ENCODE peak calls at places on chromosomes 4 and X, in eight cellular contexts. C is left ventricle myocardium inferior; T is Panc1; P is SK-N-SH; G is colonic mucosa; N is CD8-positive, alpha-beta T cell; Y is A549; B is sigmoid colon. I is an unnamed sample.

GRCh38 chr4:20284990-20285389 is 33.3 kb downstream of the SLIT2 start:
- DNase-seq in P (no peak), N (no peak), B (no peak), C (no peak), G (no peak), T (no peak), Y (no peak), I (no peak)

GRCh38 chr4:2535386-2536192 is 858 bp upstream of the FAM193A start:
- DNase-seq in N (peak; percentile 54), Y (no peak), B (peak; percentile 80), T (no peak), C (peak; percentile 50), G (peak; percentile 45), P (peak; percentile 79), I (peak; percentile 91)

GRCh38 chr4:169315530-169316306 is 45.0 kb upstream of the SH3RF1 start:
- DNase-seq in N (no peak), B (no peak), P (no peak), G (no peak), T (no peak), Y (no peak), C (no peak), I (no peak)

GRCh38 chr4:152676052-152676854 is 3.5 kb downstream of the TMEM154 start:
- DNase-seq in G (no peak), P (no peak), N (no peak), Y (no peak), T (no peak), C (no peak), B (no peak), I (no peak)

GRCh38 chr4:84279678-84280077 is 219.4 kb downstream of the NKX6-1 start:
- DNase-seq in C (no peak), Y (no peak), B (no peak), N (no peak), G (no peak), T (no peak), P (no peak), I (no peak)

GRCh38 chrX:110142096-110142495 is 139.2 kb downstream of the TMEM164 start:
- DNase-seq in G (no peak), N (no peak), C (no peak), Y (no peak), B (no peak), P (no peak), T (no peak), I (peak; percentile 35)

GRCh38 chr4:182065255-182065654 is 177.9 kb upstream of the TENM3 start:
- DNase-seq in C (no peak), Y (no peak), T (no peak), P (no peak), B (no peak), N (no peak), G (no peak), I (no peak)

GRCh38 chr4:78566834-78567501 is 15.4 kb downstream of the ANXA3 start:
- DNase-seq in C (no peak), B (no peak), G (no peak), P (no peak), N (no peak), Y (no peak), T (no peak), I (no peak)

GRCh38 chr4:123096038-123096437 is 173.6 kb upstream of the NUDT6 start:
- DNase-seq in G (no peak), C (no peak), B (no peak), P (no peak), N (no peak), T (no peak), Y (no peak), I (no peak)

GRCh38 chr4:143381171-143382118 is 44.8 kb downstream of the GAB1 start:
- DNase-seq in G (peak; percentile 80), Y (no peak), B (peak; percentile 96), T (no peak), C (peak; percentile 89), N (no peak), P (peak; percentile 24), I (peak; percentile 88)

GRCh38 chr4:109211671-109212070 is 90.8 kb downstream of the COL25A1 start:
- DNase-seq in P (no peak), C (no peak), G (no peak), B (no peak), T (no peak), N (no peak), Y (no peak), I (no peak)

GRCh38 chr4:109213056-109213455 is 89.4 kb downstream of the COL25A1 start:
- DNase-seq in N (no peak), G (no peak), T (no peak), C (no peak), P (no peak), Y (no peak), B (no peak), I (no peak)

GRCh38 chr4:109207060-109207459 is 95.4 kb downstream of the COL25A1 start:
- DNase-seq in C (no peak), Y (no peak), P (peak; percentile 0), G (no peak), B (no peak), T (no peak), N (no peak), I (no peak)

GRCh38 chr4:109206610-109207009 is 95.8 kb downstream of the COL25A1 start:
- DNase-seq in N (no peak), P (no peak), G (no peak), C (no peak), B (no peak), T (no peak), Y (no peak), I (no peak)

DNA sequence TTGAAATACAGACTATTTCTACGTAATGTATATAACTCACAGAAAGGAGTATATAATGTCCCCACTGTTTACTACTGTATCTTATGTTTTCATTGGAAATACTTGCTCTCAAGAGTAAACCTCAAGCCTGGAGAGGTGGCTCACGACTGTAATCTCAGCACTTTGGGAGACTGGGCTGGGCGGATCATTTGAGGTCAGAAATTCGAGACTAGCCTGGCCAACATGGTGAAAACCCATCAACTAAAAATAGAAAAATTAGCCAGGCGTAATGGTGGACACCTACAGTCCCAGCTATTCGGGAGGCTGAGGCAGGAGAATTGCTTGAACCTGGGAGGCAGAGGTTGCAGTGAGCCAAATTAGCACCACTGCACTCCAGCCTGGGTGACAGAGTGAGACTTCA is 92.8 kb downstream of the COL25A1 start:
- DNase-seq in C (no peak), B (no peak), Y (no peak), T (no peak), N (no peak), G (no peak), P (no peak), I (no peak)
- H3K4me1 ChIP-seq in C (no peaks in the 10 kb centered on the region), B (peaks cover under 1% of the 10 kb centered on the region), Y (no peaks in the 10 kb centered on the region), T (no peaks in the 10 kb centered on the region), N (no peaks in the 10 kb centered on the region), G (no peaks in the 10 kb centered on the region), P (no peaks in the 10 kb centered on the region), I (no peaks in the 10 kb centered on the region)

GRCh38 chr4:39541987-39542632 is 14.9 kb upstream of the UGDH start:
- DNase-seq in C (no peak), N (no peak), B (no peak), Y (no peak), P (no peak), T (no peak), G (no peak), I (no peak)
- H3K27ac ChIP-seq in C (no peak overlapping the region), N (no peak overlapping the region), B (no peak overlapping the region), Y (peak overlapping the region; percentile 79), P (no peak overlapping the region), T (peak overlapping the region; percentile 95), G (no peak overlapping the region), I (no peak overlapping the region)

DNA sequence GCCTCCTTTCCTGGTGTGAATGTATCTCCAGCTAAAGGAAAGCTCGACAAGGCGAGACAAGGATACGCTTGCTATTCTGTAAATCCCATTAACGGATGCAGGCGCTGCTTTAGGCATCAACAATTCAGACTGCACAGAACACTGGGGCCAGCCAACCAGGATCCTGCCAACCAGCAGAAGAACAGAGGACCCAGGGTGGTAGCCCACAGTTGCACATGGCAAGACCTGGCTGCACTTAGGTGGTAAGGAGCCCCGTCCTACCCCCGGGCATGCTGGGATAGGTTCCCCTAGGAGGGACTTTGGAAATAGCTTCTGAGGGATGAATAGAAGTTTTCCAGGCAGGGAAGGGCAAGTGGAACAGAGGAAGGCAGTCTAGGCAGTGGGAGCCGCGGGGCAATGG is 20.7 kb downstream of the PSAPL1 start:
- DNase-seq in Y (no peak), T (no peak), P (peak; percentile 5), B (peak; percentile 44), G (no peak), C (peak; percentile 5), N (no peak), I (no peak)
- H3K4me1 ChIP-seq in Y (no peaks in the 10 kb centered on the region), T (no peaks in the 10 kb centered on the region), P (no peaks in the 10 kb centered on the region), B (peaks cover 32% of the 10 kb centered on the region), G (no peaks in the 10 kb centered on the region), C (no peaks in the 10 kb centered on the region), N (no peaks in the 10 kb centered on the region), I (no peaks in the 10 kb centered on the region)

DNA sequence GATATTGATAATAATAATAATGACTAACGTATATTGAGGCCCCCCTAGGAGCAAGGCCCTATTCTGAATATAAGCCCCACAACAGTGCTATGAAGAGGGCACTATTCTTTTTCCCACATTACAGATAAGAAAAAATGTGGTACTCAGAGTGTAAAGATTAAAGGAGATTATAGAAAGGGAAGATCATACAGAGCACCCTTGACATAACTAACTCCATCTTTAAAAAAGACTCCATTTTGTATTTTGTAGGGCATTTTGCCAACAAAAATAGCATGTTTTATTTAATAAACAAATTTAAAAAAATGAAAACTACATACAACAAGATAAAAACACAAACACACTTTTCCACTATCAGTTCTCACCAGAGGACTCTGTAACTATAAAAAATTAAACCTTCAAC is 42.1 kb downstream of the GUCY1A1 start:
- DNase-seq in B (no peak), G (no peak), N (no peak), T (no peak), Y (no peak), C (no peak), P (no peak), I (no peak)
- H3K27ac ChIP-seq in B (no peak overlapping the region), G (no peak overlapping the region), N (no peak overlapping the region), T (no peak overlapping the region), Y (no peak overlapping the region), C (no peak overlapping the region), P (no peak overlapping the region), I (no peak overlapping the region)

DNA sequence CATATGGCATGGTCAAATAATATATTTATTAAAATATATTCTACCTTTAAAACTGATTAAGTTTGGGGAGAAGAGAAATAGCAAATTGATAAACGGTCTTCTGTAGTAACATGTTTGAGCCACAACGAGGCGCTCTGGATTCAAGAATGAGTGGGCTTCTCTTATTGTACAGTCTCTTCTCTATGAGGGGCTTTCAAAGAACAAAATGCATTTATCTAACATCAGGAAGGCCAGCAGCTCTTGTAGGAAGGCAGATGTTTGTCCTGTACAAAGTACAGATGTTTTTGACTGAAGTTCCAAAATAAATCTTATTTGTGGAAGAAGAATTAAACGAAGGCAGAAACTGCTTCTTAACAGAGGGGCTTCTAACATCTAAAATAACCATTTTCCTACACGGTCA is 153.6 kb downstream of the RASL11B start:
- DNase-seq in P (peak; percentile 36), G (peak; percentile 29), Y (no peak), T (no peak), C (no peak), B (peak; percentile 71), N (no peak), I (peak; percentile 71)
- H3K4me1 ChIP-seq in P (peaks cover 51% of the 10 kb centered on the region), G (no peaks in the 10 kb centered on the region), Y (peaks cover 24% of the 10 kb centered on the region), T (peaks cover 4% of the 10 kb centered on the region), C (peaks cover 67% of the 10 kb centered on the region), B (peaks cover 32% of the 10 kb centered on the region), N (peaks cover 12% of the 10 kb centered on the region), I (peaks cover 80% of the 10 kb centered on the region)